ENCODE peak calls at places on chromosomes 13 and 19, in six cellular contexts. Y is fibroblast of the conjunctiva; N is bronchial epithelial cell; I is glutamatergic neuron; M is activated CD4-positive, CD25-positive, alpha-beta regulatory T cell treated with anti-CD3 and anti-CD28 coated beads, Interleukin-2, amount 50 U/mL, for 16 hours; B is retina. S is an unnamed sample.
A peak's percentile ranks its signal among the peaks of the same experiment; 100 is the strongest.

GRCh38 chr13:77928909-77929308 is 10.3 kb upstream of the EDNRB start:
- DNase-seq in Y (no peak), N (peak; percentile 47), I (no peak), M (no peak), B (no peak), S (no peak)

GRCh38 chr19:14094854-14095253 is 4.3 kb upstream of the SAMD1 start:
- DNase-seq in Y (no peak), N (no peak), I (no peak), M (no peak), B (no peak), S (no peak)

GRCh38 chr19:15330801-15331418 is 1.4 kb downstream of the BRD4 start:
- DNase-seq in Y (no peak), N (peak; percentile 85), I (no peak), M (no peak), B (no peak), S (peak; percentile 78)

GRCh38 chr19:12703056-12703455 is 6.6 kb upstream of the FBXW9 start:
- DNase-seq in Y (peak; percentile 46), N (no peak), I (peak; percentile 78), M (no peak), B (peak; percentile 59), S (peak; percentile 49)

GRCh38 chr13:72504026-72504925 is 223.2 kb downstream of the MZT1 start:
- DNase-seq in Y (no peak), N (no peak), I (no peak), M (no peak), B (peak; percentile 42), S (no peak)

GRCh38 chr19:7500811-7501450 is 12.1 kb upstream of the PEX11G start:
- DNase-seq in Y (no peak), N (no peak), I (peak; percentile 88), M (no peak), B (peak; percentile 95), S (peak; percentile 56)

GRCh38 chr19:35133826-35134225 is 1.0 kb downstream of the LGI4 start:
- DNase-seq in Y (no peak), N (no peak), I (no peak), M (no peak), B (no peak), S (no peak)

GRCh38 chr19:42201489-42202289 is 15.8 kb downstream of the DEDD2 start:
- DNase-seq in Y (no peak), N (no peak), I (no peak), M (no peak), B (no peak), S (no peak)

GRCh38 chr19:8259142-8259921 is 48.8 kb downstream of the CD320 start:
- DNase-seq in Y (no peak), N (no peak), I (no peak), M (no peak), B (no peak), S (no peak)